ENCODE peak calls at places on chromosomes 5 and 9, in four cellular contexts. J is HepG2, O is K562, Y is GM12878. E is an unnamed sample.

GRCh38 chr9:127457191-127457878 is 6.0 kb downstream of the LRSAM1 start:
- DNase-seq in J (no peak), O (no peak), Y (no peak), E (no peak)

GRCh38 chr5:17218353-17219005 is 1.0 kb downstream of the BASP1 start:
- DNase-seq in J (no peak), O (no peak), Y (no peak), E (peak)

GRCh38 chr5:66138572-66139116 is 5.5 kb upstream of the SREK1 start:
- DNase-seq in J (no peak), O (peak), Y (no peak), E (no peak)

GRCh38 chr9:112145886-112146285 is 29.2 kb downstream of the SUSD1 start:
- DNase-seq in J (no peak), O (no peak), Y (no peak), E (no peak)

GRCh38 chr5:1548702-1549523 is 25.2 kb upstream of the LPCAT1 start:
- DNase-seq in J (no peak), O (no peak), Y (no peak), E (no peak)

GRCh38 chr5:82405618-82406199 is 127.6 kb upstream of the RPS23 start:
- DNase-seq in J (peak), O (no peak), Y (no peak), E (no peak)

GRCh38 chr9:107190031-107190935 is 92.8 kb upstream of the RAD23B start:
- DNase-seq in J (peak), O (no peak), Y (no peak), E (no peak)

GRCh38 chr9:130394814-130395470 is 49.8 kb upstream of the ASS1 start:
- DNase-seq in J (no peak), O (no peak), Y (no peak), E (no peak)

GRCh38 chr5:177507165-177507564 is 2.5 kb downstream of the DOK3 start:
- DNase-seq in J (peak), O (peak), Y (no peak), E (no peak)

GRCh38 chr9:126631254-126631653 is 17.5 kb downstream of the LMX1B start:
- DNase-seq in J (no peak), O (no peak), Y (no peak), E (no peak)

GRCh38 chr5:88140396-88140862 is 128.2 kb downstream of the TMEM161B start:
- DNase-seq in J (no peak), O (no peak), Y (no peak), E (no peak)

GRCh38 chr5:59562756-59563389 is 330.7 kb downstream of the PDE4D start:
- DNase-seq in J (peak), O (no peak), Y (peak), E (no peak)

GRCh38 chr9:36136894-36137391 is 410 bp downstream of the GLIPR2 start:
- DNase-seq in J (no peak), O (no peak), Y (no peak), E (peak)

GRCh38 chr5:166342330-166342891 is 1949.0 kb upstream of the WWC1 start:
- DNase-seq in J (no peak), O (no peak), Y (no peak), E (no peak)

GRCh38 chr5:74027732-74028338 is 401.8 kb downstream of the ARHGEF28 start:
- DNase-seq in J (no peak), O (no peak), Y (no peak), E (no peak)

GRCh38 chr5:77957-78804 is 13.8 kb upstream of the PLEKHG4B start:
- DNase-seq in J (peak), O (peak), Y (no peak), E (no peak)

GRCh38 chr9:78303377-78304062 is 6.6 kb downstream of the PSAT1 start:
- DNase-seq in J (no peak), O (no peak), Y (no peak), E (no peak)

GRCh38 chr5:50476549-50476948 is 35.5 kb upstream of the EMB start:
- DNase-seq in J (no peak), O (no peak), Y (no peak), E (no peak)

GRCh38 chr5:80275347-80275746 is 19.5 kb upstream of the SERINC5 start:
- DNase-seq in J (peak), O (peak), Y (no peak), E (no peak)

GRCh38 chr9:114834386-114834785 is 28.5 kb upstream of the TNFSF15 start:
- DNase-seq in J (no peak), O (no peak), Y (no peak), E (no peak)

GRCh38 chr5:87121315-87122170 is 146.1 kb upstream of the RASA1 start:
- DNase-seq in J (peak), O (peak), Y (peak), E (no peak)

GRCh38 chr5:137128012-137128411 is 371.1 kb downstream of the SPOCK1 start:
- DNase-seq in J (no peak), O (no peak), Y (no peak), E (no peak)

GRCh38 chr5:148740966-148741742 is 85.3 kb upstream of the ADRB2 start:
- DNase-seq in J (peak), O (peak), Y (no peak), E (peak)

GRCh38 chr9:125550216-125550614 is 156.8 kb downstream of the MAPKAP1 start:
- DNase-seq in J (peak), O (no peak), Y (no peak), E (no peak)

GRCh38 chr9:114616684-114617520 is 5.8 kb downstream of the TMEM268 start:
- DNase-seq in J (no peak), O (peak), Y (peak), E (no peak)

GRCh38 chr5:9479361-9479760 is 66.5 kb downstream of the SEMA5A start:
- DNase-seq in J (no peak), O (no peak), Y (no peak), E (no peak)

GRCh38 chr5:53479656-53480473 is 564 bp upstream of the FST start:
- DNase-seq in J (peak), O (peak), Y (no peak), E (peak)

GRCh38 chr5:141001466-141001853 is 35.2 kb downstream of the PCDHAC2 start:
- DNase-seq in J (no peak), O (no peak), Y (no peak), E (no peak)

GRCh38 chr5:120778491-120779293 is 314.6 kb downstream of the PRR16 start:
- DNase-seq in J (no peak), O (no peak), Y (no peak), E (no peak)

GRCh38 chr9:79210541-79211243 is 361.1 kb upstream of the TLE4 start:
- DNase-seq in J (no peak), O (no peak), Y (no peak), E (no peak)

GRCh38 chr9:72579880-72580570 is 58.6 kb downstream of the TMC1 start:
- DNase-seq in J (no peak), O (peak), Y (no peak), E (no peak)
- TF ChIP-seq FOXK2 in J (no peak), O (peak), Y (no peak), E (no peak)

GRCh38 chr5:139757727-139758509 is 37.7 kb upstream of the PSD2 start:
- DNase-seq in J (peak), O (no peak), Y (no peak), E (no peak)
- TF ChIP-seq SP1 in J (no peak), O (no peak), Y (no peak), E (no peak)

DNA sequence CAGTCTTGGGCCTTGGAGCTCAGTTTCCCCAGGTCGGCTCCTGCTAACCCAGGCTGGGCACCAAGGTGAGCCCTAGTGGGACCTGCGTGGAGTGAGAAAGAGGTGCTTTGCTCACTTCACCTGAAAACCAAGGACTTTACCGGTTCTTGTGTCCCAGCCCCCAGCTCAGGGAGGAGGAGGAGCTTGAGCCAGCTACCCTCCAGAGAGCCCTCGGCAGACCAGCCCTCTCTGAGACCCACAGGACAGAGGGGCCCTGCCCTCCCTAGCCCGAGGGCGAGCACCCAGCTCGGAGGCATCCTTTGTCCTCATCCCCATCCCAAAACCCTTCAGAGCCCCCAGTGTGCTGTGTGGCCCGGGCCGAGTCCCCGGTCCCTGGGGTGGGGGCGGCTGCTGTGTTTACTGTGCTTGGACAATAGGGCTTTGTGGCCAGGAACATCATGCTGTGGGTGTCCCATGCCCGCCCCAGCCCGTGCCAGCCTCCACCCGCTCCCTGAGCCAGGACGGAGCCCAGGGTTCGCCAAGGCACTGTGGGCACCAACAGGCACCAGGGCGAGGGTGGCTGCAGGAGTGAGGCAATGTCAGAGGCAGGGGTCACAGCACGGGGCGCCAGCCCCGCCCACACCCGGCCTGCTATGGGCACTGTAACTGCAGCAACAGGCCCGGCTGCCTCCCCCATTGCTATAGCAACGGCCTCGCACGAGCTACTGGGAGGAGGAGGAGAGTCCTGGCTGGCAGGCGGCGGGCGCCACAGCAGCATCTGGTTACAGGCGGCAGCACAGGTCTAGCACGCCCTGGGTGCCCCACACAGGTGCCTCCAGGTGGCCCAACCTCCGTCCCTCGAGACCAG is 2.7 kb downstream of the ABCA2 start:
- DNase-seq in J (peak), O (no peak), Y (no peak), E (no peak)
- TF ChIP-seq FOXK2 in J (no peak), O (no peak), Y (no peak), E (no peak)

GRCh38 chr5:168251308-168251707 is 40.1 kb upstream of the WWC1 start:
- DNase-seq in J (no peak), O (no peak), Y (no peak), E (no peak)
- TF ChIP-seq SP1 in J (no peak), O (no peak), Y (no peak), E (no peak)

GRCh38 chr5:135462304-135462703 is 10.2 kb upstream of the TIFAB start:
- DNase-seq in J (peak), O (peak), Y (no peak), E (peak)
- TF ChIP-seq FOXK2 in J (no peak), O (no peak), Y (no peak), E (no peak)